ENCODE peak calls at places on chromosomes 7 and 10, in five cellular contexts. H, J, U, A and O are unnamed samples.
A peak's percentile ranks its signal among the peaks of the same experiment; 100 is the strongest.

GRCh38 chr7:80273327-80273726 is 138.7 kb downstream of the GNAI1 start:
- DNase-seq in H (no peak), J (no peak), U (no peak), A (no peak), O (no peak)

GRCh38 chr7:124765401-124766352 is at the start of gene GPR37:
- DNase-seq in H (peak; percentile 68), J (peak; percentile 48), U (no peak), A (no peak), O (peak; percentile 73)

GRCh38 chr7:92697414-92697813 is 107.2 kb upstream of the FAM133B start:
- DNase-seq in H (no peak), J (no peak), U (no peak), A (no peak), O (peak; percentile 29)

GRCh38 chr10:124564881-124565280 is 103.3 kb downstream of the LHPP start:
- DNase-seq in H (no peak), J (no peak), U (no peak), A (no peak), O (no peak)

GRCh38 chr7:19677201-19677600 is 31.6 kb downstream of the POLR1F start:
- DNase-seq in H (no peak), J (no peak), U (no peak), A (no peak), O (no peak)

GRCh38 chr7:81846398-81846797 is 76.6 kb upstream of the HGF start:
- DNase-seq in H (no peak), J (no peak), U (peak; percentile 57), A (peak; percentile 17), O (peak; percentile 53)

GRCh38 chr7:50952544-50952943 is 169.8 kb upstream of the GRB10 start:
- DNase-seq in H (no peak), J (no peak), U (no peak), A (no peak), O (no peak)

GRCh38 chr10:126049741-126050140 is 153.4 kb downstream of the FANK1 start:
- DNase-seq in H (no peak), J (no peak), U (no peak), A (peak; percentile 58), O (peak; percentile 96)

GRCh38 chr7:1691601-1692499 is 21.8 kb downstream of the ELFN1 start:
- DNase-seq in H (no peak), J (peak; percentile 23), U (no peak), A (peak; percentile 82), O (no peak)

GRCh38 chr10:63455507-63455906 is 10.3 kb downstream of the JMJD1C start:
- DNase-seq in H (no peak), J (no peak), U (no peak), A (no peak), O (no peak)

GRCh38 chr10:17474595-17474994 is 20.2 kb upstream of the ST8SIA6 start:
- DNase-seq in H (no peak), J (no peak), U (no peak), A (no peak), O (peak; percentile 40)

GRCh38 chr7:64308019-64308275 is 5.8 kb upstream of the ZNF736 start:
- DNase-seq in H (no peak), J (no peak), U (no peak), A (no peak), O (no peak)

GRCh38 chr10:48614481-48615383 is 9.9 kb upstream of the ARHGAP22 start:
- DNase-seq in H (peak; percentile 22), J (no peak), U (peak; percentile 72), A (no peak), O (peak; percentile 18)

GRCh38 chr7:116911799-116912198 is 41.5 kb upstream of the ST7 start:
- DNase-seq in H (no peak), J (no peak), U (no peak), A (no peak), O (no peak)

GRCh38 chr10:11874568-11875182 is 51.5 kb downstream of the PROSER2 start:
- DNase-seq in H (no peak), J (peak; percentile 47), U (peak; percentile 8), A (peak; percentile 62), O (peak; percentile 14)

GRCh38 chr7:26958834-26959233 is 94.4 kb upstream of the SKAP2 start:
- DNase-seq in H (peak; percentile 13), J (no peak), U (no peak), A (no peak), O (peak; percentile 79)

GRCh38 chr7:137932881-137933269 is 69.0 kb downstream of the CREB3L2 start:
- DNase-seq in H (no peak), J (no peak), U (no peak), A (no peak), O (peak; percentile 61)

GRCh38 chr10:70652761-70653657 is 19.3 kb upstream of the ADAMTS14 start:
- DNase-seq in H (no peak), J (no peak), U (no peak), A (peak; percentile 90), O (no peak)

GRCh38 chr7:47254081-47255006 is 327.6 kb downstream of the TNS3 start:
- DNase-seq in H (peak; percentile 74), J (peak; percentile 84), U (no peak), A (peak; percentile 92), O (peak; percentile 55)

GRCh38 chr10:70551971-70552422 is 50.5 kb downstream of the PRF1 start:
- DNase-seq in H (no peak), J (no peak), U (no peak), A (peak; percentile 47), O (no peak)

GRCh38 chr10:4704034-4704545 is 121.9 kb upstream of the AKR1E2 start:
- DNase-seq in H (peak; percentile 18), J (no peak), U (no peak), A (no peak), O (peak; percentile 98)

GRCh38 chr10:93206652-93207051 is 133.0 kb downstream of the CYP26A1 start:
- DNase-seq in H (no peak), J (no peak), U (no peak), A (no peak), O (no peak)

GRCh38 chr7:33986951-33987948 is 81.9 kb downstream of the BMPER start:
- DNase-seq in H (peak; percentile 83), J (no peak), U (no peak), A (no peak), O (peak; percentile 73)

GRCh38 chr7:51224811-51225581 is 91.6 kb downstream of the COBL start:
- DNase-seq in H (peak; percentile 48), J (peak; percentile 87), U (no peak), A (no peak), O (no peak)

GRCh38 chr10:69715899-69716606 is 85.7 kb upstream of the COL13A1 start:
- DNase-seq in H (no peak), J (no peak), U (no peak), A (no peak), O (no peak)

GRCh38 chr7:129005186-129005585 is 49.7 kb downstream of the TNPO3 start:
- DNase-seq in H (no peak), J (no peak), U (no peak), A (no peak), O (no peak)

GRCh38 chr7:95595825-95596182 is 512 bp downstream of the PDK4 start:
- DNase-seq in H (peak; percentile 12), J (no peak), U (no peak), A (no peak), O (no peak)

GRCh38 chr7:36186841-36187240 is 33.8 kb downstream of the EEPD1 start:
- DNase-seq in H (no peak), J (peak; percentile 59), U (no peak), A (no peak), O (no peak)

GRCh38 chr10:63166742-63167258 is 33.7 kb downstream of the NRBF2 start:
- DNase-seq in H (peak; percentile 31), J (no peak), U (peak; percentile 33), A (no peak), O (peak; percentile 84)

GRCh38 chr7:79217468-79217867 is 236.0 kb downstream of the MAGI2 start:
- DNase-seq in H (no peak), J (no peak), U (no peak), A (no peak), O (peak; percentile 40)

GRCh38 chr10:31604141-31604540 is 285.1 kb downstream of the ZEB1 start:
- DNase-seq in H (no peak), J (no peak), U (no peak), A (peak; percentile 68), O (no peak)

GRCh38 chr7:90958669-90959068 is 305.6 kb upstream of the FZD1 start:
- DNase-seq in H (no peak), J (no peak), U (no peak), A (no peak), O (no peak)

GRCh38 chr7:37069336-37069735 is 345.0 kb upstream of the AOAH start:
- DNase-seq in H (no peak), J (no peak), U (no peak), A (no peak), O (no peak)

GRCh38 chr7:56491636-56492425 is 375.6 kb upstream of the NUPR2 start:
- DNase-seq in H (no peak), J (no peak), U (no peak), A (no peak), O (no peak)

GRCh38 chr7:121351682-121352081 is 22.9 kb downstream of the WNT16 start:
- DNase-seq in H (no peak), J (no peak), U (no peak), A (no peak), O (no peak)
- TF ChIP-seq CTCF in H (no peak), J (no peak), U (no peak), A (no peak), O (no peak)

GRCh38 chr10:79380125-79380917 is 33.1 kb downstream of the PPIF start:
- DNase-seq in H (no peak), J (peak; percentile 55), U (no peak), A (peak; percentile 75), O (no peak)
- TF ChIP-seq POLR2A in H (no peak), J (no peak), U (no peak), A (no peak), O (no peak)

DNA sequence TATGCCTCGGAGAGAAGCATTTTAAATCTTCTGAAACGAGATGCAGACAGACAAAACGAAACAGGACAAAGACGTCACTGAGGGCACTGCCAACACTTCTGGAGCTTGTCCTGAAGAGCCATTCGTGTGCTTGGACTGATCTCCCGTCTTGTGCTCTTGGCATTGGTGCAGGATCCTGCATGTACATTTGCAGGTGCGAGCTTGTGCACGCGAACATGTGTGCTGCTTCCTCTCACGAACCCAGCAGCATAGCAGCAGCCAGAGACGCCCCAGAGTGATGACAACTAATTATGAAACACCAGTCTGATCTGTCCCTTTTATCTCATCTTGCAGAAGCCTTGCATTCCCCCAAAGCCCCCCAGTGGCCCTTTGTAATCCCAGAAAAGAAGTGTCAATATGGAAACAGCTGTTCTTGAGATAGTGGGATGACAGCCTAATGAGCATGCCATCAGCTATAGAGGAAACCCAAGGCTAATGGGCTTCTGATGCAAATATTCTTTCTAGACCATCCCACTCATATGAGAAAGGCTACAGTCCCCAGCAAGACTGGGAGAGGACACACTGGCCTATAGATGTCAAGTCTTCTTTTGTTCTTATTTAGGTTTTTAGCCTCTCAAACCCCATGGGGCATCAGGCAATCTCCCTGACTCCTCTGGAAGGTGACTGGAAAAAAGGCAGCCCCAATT is 310.6 kb downstream of the FRMD4A start:
- DNase-seq in H (no peak), J (no peak), U (no peak), A (no peak), O (no peak)
- TF ChIP-seq CTCF in H (no peak), J (no peak), U (no peak), A (no peak), O (no peak)

GRCh38 chr10:86957471-86958108 is at the start of gene MMRN2:
- DNase-seq in H (no peak), J (no peak), U (no peak), A (peak; percentile 58), O (peak; percentile 85)

GRCh38 chr10:86959737-86960002 is 1.3 kb downstream of the SNCG start:
- DNase-seq in H (no peak), J (no peak), U (no peak), A (no peak), O (no peak)

GRCh38 chr10:86956841-86957448 is 470 bp downstream of the MMRN2 start:
- DNase-seq in H (no peak), J (no peak), U (no peak), A (peak; percentile 21), O (no peak)

GRCh38 chr10:86958831-86959736 is 685 bp downstream of the SNCG start:
- DNase-seq in H (peak; percentile 63), J (no peak), U (no peak), A (peak; percentile 79), O (peak; percentile 79)

GRCh38 chr10:86958109-86958830 is at the start of gene SNCG:
- DNase-seq in H (no peak), J (peak; percentile 51), U (no peak), A (peak; percentile 63), O (peak; percentile 68)
- TF ChIP-seq POLR2A in H (no peak), J (no peak), U (no peak), A (no peak), O (no peak)